ENCODE peak calls at places on chromosomes 5 and 9, in nine cellular contexts. One of them, this sample, is unnamed.

GRCh38 chr5:143921525-143922311 is 109.8 kb downstream of the HMHB1 start:
- DNase-seq in tibial nerve: no peak
- DNase-seq in sigmoid colon: no peak
- DNase-seq in HL-60: no peak
- DNase-seq in ovary: no peak
- DNase-seq in skeletal muscle cell: peak; percentile 88
- DNase-seq in adipocyte: peak; percentile 97
- DNase-seq in esophagus muscularis mucosa: no peak
- DNase-seq in GM12865: no peak
- DNase-seq in this sample: no peak

GRCh38 chr9:94014066-94014654 is 59.0 kb upstream of the BARX1 start:
- DNase-seq in sigmoid colon: no peak
- DNase-seq in skeletal muscle cell: no peak
- DNase-seq in esophagus muscularis mucosa: peak; percentile 10
- DNase-seq in ovary: no peak
- DNase-seq in adipocyte: peak; percentile 80
- DNase-seq in HL-60: peak; percentile 11
- DNase-seq in tibial nerve: no peak
- DNase-seq in GM12865: peak; percentile 32
- DNase-seq in this sample: no peak

GRCh38 chr5:159332800-159333563 is 2.7 kb upstream of the IL12B start:
- DNase-seq in esophagus muscularis mucosa: peak; percentile 60
- DNase-seq in skeletal muscle cell: no peak
- DNase-seq in tibial nerve: no peak
- DNase-seq in adipocyte: no peak
- DNase-seq in GM12865: peak; percentile 20
- DNase-seq in HL-60: no peak
- DNase-seq in sigmoid colon: no peak
- DNase-seq in ovary: no peak
- DNase-seq in this sample: no peak

GRCh38 chr5:32023816-32024215 is 150.3 kb downstream of the GOLPH3 start:
- DNase-seq in esophagus muscularis mucosa: no peak
- DNase-seq in GM12865: no peak
- DNase-seq in HL-60: no peak
- DNase-seq in adipocyte: no peak
- DNase-seq in tibial nerve: no peak
- DNase-seq in skeletal muscle cell: no peak
- DNase-seq in ovary: no peak
- DNase-seq in sigmoid colon: no peak
- DNase-seq in this sample: no peak

GRCh38 chr5:151595411-151595826 is 4.3 kb upstream of the FAT2 start:
- DNase-seq in esophagus muscularis mucosa: no peak
- DNase-seq in HL-60: no peak
- DNase-seq in GM12865: no peak
- DNase-seq in skeletal muscle cell: no peak
- DNase-seq in sigmoid colon: no peak
- DNase-seq in ovary: no peak
- DNase-seq in tibial nerve: no peak
- DNase-seq in adipocyte: no peak
- DNase-seq in this sample: no peak

GRCh38 chr5:146622391-146622790 is 106.4 kb upstream of the GPR151 start:
- DNase-seq in ovary: no peak
- DNase-seq in sigmoid colon: no peak
- DNase-seq in esophagus muscularis mucosa: no peak
- DNase-seq in tibial nerve: no peak
- DNase-seq in adipocyte: peak; percentile 12
- DNase-seq in HL-60: no peak
- DNase-seq in GM12865: no peak
- DNase-seq in skeletal muscle cell: no peak
- DNase-seq in this sample: no peak

GRCh38 chr5:35851282-35851681 is 5.4 kb upstream of the IL7R start:
- DNase-seq in tibial nerve: no peak
- DNase-seq in esophagus muscularis mucosa: no peak
- DNase-seq in GM12865: no peak
- DNase-seq in adipocyte: peak; percentile 66
- DNase-seq in sigmoid colon: no peak
- DNase-seq in skeletal muscle cell: no peak
- DNase-seq in ovary: no peak
- DNase-seq in HL-60: no peak
- DNase-seq in this sample: no peak

GRCh38 chr5:125550237-125550636 is 803.8 kb upstream of the ZNF608 start:
- DNase-seq in adipocyte: peak; percentile 76
- DNase-seq in esophagus muscularis mucosa: no peak
- DNase-seq in ovary: no peak
- DNase-seq in tibial nerve: no peak
- DNase-seq in sigmoid colon: no peak
- DNase-seq in GM12865: no peak
- DNase-seq in HL-60: no peak
- DNase-seq in skeletal muscle cell: peak; percentile 85
- DNase-seq in this sample: no peak

GRCh38 chr5:139474815-139475791 is 4.3 kb downstream of the SMIM33 start:
- DNase-seq in tibial nerve: no peak
- DNase-seq in skeletal muscle cell: peak; percentile 85
- DNase-seq in HL-60: peak; percentile 88
- DNase-seq in esophagus muscularis mucosa: no peak
- DNase-seq in sigmoid colon: peak; percentile 72
- DNase-seq in adipocyte: peak; percentile 60
- DNase-seq in GM12865: no peak
- DNase-seq in ovary: peak; percentile 53
- DNase-seq in this sample: no peak

GRCh38 chr5:96172436-96172835 is 210.8 kb upstream of the ELL2 start:
- DNase-seq in tibial nerve: no peak
- DNase-seq in skeletal muscle cell: peak; percentile 56
- DNase-seq in esophagus muscularis mucosa: no peak
- DNase-seq in adipocyte: peak; percentile 70
- DNase-seq in ovary: no peak
- DNase-seq in GM12865: no peak
- DNase-seq in HL-60: no peak
- DNase-seq in sigmoid colon: no peak
- DNase-seq in this sample: no peak

GRCh38 chr9:103942652-103943051 is 151.5 kb upstream of the SMC2 start:
- DNase-seq in esophagus muscularis mucosa: no peak
- DNase-seq in skeletal muscle cell: no peak
- DNase-seq in ovary: no peak
- DNase-seq in GM12865: no peak
- DNase-seq in sigmoid colon: no peak
- DNase-seq in adipocyte: no peak
- DNase-seq in tibial nerve: no peak
- DNase-seq in HL-60: no peak
- DNase-seq in this sample: no peak

GRCh38 chr9:134062461-134063087 is 5.3 kb downstream of the BRD3 start:
- DNase-seq in adipocyte: no peak
- DNase-seq in GM12865: no peak
- DNase-seq in sigmoid colon: peak; percentile 56
- DNase-seq in tibial nerve: no peak
- DNase-seq in skeletal muscle cell: no peak
- DNase-seq in ovary: no peak
- DNase-seq in esophagus muscularis mucosa: no peak
- DNase-seq in HL-60: no peak
- DNase-seq in this sample: no peak

GRCh38 chr5:74938250-74938649 is 72.1 kb upstream of the FAM169A start:
- DNase-seq in skeletal muscle cell: no peak
- DNase-seq in adipocyte: no peak
- DNase-seq in esophagus muscularis mucosa: no peak
- DNase-seq in tibial nerve: no peak
- DNase-seq in sigmoid colon: no peak
- DNase-seq in GM12865: no peak
- DNase-seq in HL-60: no peak
- DNase-seq in ovary: no peak
- DNase-seq in this sample: no peak

GRCh38 chr9:109802491-109802890 is 22.5 kb downstream of the PALM2AKAP2 start:
- DNase-seq in HL-60: no peak
- DNase-seq in skeletal muscle cell: no peak
- DNase-seq in sigmoid colon: no peak
- DNase-seq in esophagus muscularis mucosa: no peak
- DNase-seq in GM12865: no peak
- DNase-seq in adipocyte: no peak
- DNase-seq in ovary: no peak
- DNase-seq in tibial nerve: no peak
- DNase-seq in this sample: no peak

GRCh38 chr9:134215709-134216448 is 51.5 kb upstream of the RNU6ATAC start:
- DNase-seq in adipocyte: peak; percentile 66
- DNase-seq in tibial nerve: no peak
- DNase-seq in esophagus muscularis mucosa: no peak
- DNase-seq in HL-60: peak; percentile 35
- DNase-seq in sigmoid colon: no peak
- DNase-seq in ovary: peak; percentile 34
- DNase-seq in skeletal muscle cell: no peak
- DNase-seq in GM12865: no peak
- DNase-seq in this sample: peak; percentile 0

GRCh38 chr9:14418262-14419200 is 104.6 kb upstream of the NFIB start:
- DNase-seq in sigmoid colon: no peak
- DNase-seq in ovary: no peak
- DNase-seq in esophagus muscularis mucosa: no peak
- DNase-seq in skeletal muscle cell: peak; percentile 62
- DNase-seq in HL-60: no peak
- DNase-seq in adipocyte: no peak
- DNase-seq in GM12865: no peak
- DNase-seq in tibial nerve: no peak
- DNase-seq in this sample: no peak

GRCh38 chr9:126112135-126112720 is 214.4 kb upstream of the MVB12B start:
- DNase-seq in adipocyte: no peak
- DNase-seq in esophagus muscularis mucosa: no peak
- DNase-seq in HL-60: no peak
- DNase-seq in ovary: no peak
- DNase-seq in skeletal muscle cell: no peak
- DNase-seq in GM12865: no peak
- DNase-seq in sigmoid colon: peak; percentile 12
- DNase-seq in tibial nerve: no peak
- DNase-seq in this sample: no peak

GRCh38 chr5:169991115-169991514 is 10.8 kb upstream of the INSYN2B start:
- DNase-seq in tibial nerve: no peak
- DNase-seq in sigmoid colon: no peak
- DNase-seq in HL-60: no peak
- DNase-seq in esophagus muscularis mucosa: no peak
- DNase-seq in ovary: no peak
- DNase-seq in GM12865: no peak
- DNase-seq in skeletal muscle cell: no peak
- DNase-seq in adipocyte: no peak
- DNase-seq in this sample: no peak
- H3K4me3 ChIP-seq in tibial nerve: no peak overlapping the region
- H3K4me3 ChIP-seq in sigmoid colon: no peak overlapping the region
- H3K4me3 ChIP-seq in HL-60: no peak overlapping the region
- H3K4me3 ChIP-seq in esophagus muscularis mucosa: no peak overlapping the region
- H3K4me3 ChIP-seq in ovary: no peak overlapping the region
- H3K4me3 ChIP-seq in GM12865: no peak overlapping the region
- H3K4me3 ChIP-seq in skeletal muscle cell: no peak overlapping the region
- H3K4me3 ChIP-seq in adipocyte: no peak overlapping the region
- H3K4me3 ChIP-seq in this sample: no peak overlapping the region

DNA sequence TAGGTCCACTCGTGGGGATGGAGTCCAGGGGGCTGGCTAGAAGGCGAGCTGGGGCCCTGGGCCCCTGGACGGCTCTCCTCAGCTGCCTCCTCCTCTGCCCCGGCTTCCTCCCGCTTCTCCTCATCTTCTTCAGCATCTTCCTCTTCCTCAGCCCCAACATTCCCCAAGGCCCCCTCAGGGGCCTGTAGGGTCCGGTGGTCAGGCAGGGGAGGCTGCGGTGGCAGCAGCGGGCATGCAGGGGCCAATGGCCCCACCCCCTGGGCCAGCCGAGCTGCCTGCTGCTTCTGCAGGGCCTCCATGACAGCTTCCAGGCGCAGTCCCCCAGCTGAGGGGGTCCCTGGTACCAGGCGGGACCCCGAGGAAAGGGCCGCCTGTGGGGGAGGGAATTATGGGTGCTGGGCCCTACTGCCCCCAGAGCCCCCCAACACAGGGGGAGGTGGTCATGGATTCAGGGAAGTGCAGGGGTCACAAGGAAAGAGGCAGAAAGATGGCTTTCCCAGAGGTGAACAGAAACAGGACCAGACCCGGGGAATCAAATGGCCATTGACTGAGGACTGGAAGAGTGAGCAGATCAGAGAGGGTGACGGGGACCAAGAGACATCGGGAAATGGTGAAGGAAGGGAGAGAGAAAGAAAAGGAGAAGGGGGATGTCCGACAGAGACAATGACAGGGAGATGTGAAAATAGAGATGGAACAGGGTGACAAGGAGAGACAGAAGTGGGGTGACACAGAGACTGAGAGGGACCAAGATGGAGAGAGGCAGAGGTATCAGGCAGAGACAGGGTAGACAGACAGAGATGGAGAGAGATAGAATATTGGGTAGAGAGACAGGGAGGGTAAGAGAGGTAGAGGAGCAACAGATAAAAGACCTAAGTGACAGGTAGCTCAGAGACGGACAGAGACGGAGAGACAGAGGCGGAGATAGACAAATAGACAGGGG is 880 bp downstream of the ARID3C start:
- DNase-seq in adipocyte: no peak
- DNase-seq in GM12865: no peak
- DNase-seq in sigmoid colon: no peak
- DNase-seq in skeletal muscle cell: no peak
- DNase-seq in esophagus muscularis mucosa: no peak
- DNase-seq in HL-60: no peak
- DNase-seq in ovary: no peak
- DNase-seq in tibial nerve: no peak
- DNase-seq in this sample: no peak
- H3K4me3 ChIP-seq in adipocyte: peak overlapping the region; percentile 70
- H3K4me3 ChIP-seq in GM12865: no peak overlapping the region
- H3K4me3 ChIP-seq in sigmoid colon: peak overlapping the region; percentile 11
- H3K4me3 ChIP-seq in skeletal muscle cell: peak overlapping the region; percentile 36
- H3K4me3 ChIP-seq in esophagus muscularis mucosa: peak overlapping the region; percentile 56
- H3K4me3 ChIP-seq in HL-60: no peak overlapping the region
- H3K4me3 ChIP-seq in ovary: no peak overlapping the region
- H3K4me3 ChIP-seq in tibial nerve: peak overlapping the region; percentile 1
- H3K4me3 ChIP-seq in this sample: peak overlapping the region; percentile 22

DNA sequence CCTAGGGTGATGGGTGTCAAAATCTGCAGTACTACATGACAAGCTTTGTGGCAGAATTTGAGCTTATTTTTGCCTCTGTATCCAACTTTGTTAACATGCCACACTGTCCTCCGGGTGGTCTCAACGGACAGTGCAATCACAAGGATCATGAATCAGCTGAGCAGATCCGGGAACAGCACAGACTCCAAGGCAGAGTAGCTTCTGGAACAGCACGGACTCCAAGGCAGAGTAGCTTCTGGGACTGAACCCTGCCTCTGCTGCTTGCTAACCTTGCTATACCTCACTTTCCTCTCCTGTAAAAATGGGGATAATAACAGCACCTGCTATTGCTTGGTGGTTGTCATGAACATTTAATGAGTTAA is 355.9 kb downstream of the SPOCK1 start:
- DNase-seq in skeletal muscle cell: no peak
- DNase-seq in tibial nerve: no peak
- DNase-seq in adipocyte: no peak
- DNase-seq in HL-60: no peak
- DNase-seq in esophagus muscularis mucosa: no peak
- DNase-seq in GM12865: no peak
- DNase-seq in ovary: no peak
- DNase-seq in sigmoid colon: no peak
- DNase-seq in this sample: no peak
- H3K4me3 ChIP-seq in skeletal muscle cell: no peak overlapping the region
- H3K4me3 ChIP-seq in tibial nerve: no peak overlapping the region
- H3K4me3 ChIP-seq in adipocyte: peak overlapping the region; percentile 46
- H3K4me3 ChIP-seq in HL-60: no peak overlapping the region
- H3K4me3 ChIP-seq in esophagus muscularis mucosa: no peak overlapping the region
- H3K4me3 ChIP-seq in GM12865: no peak overlapping the region
- H3K4me3 ChIP-seq in ovary: no peak overlapping the region
- H3K4me3 ChIP-seq in sigmoid colon: no peak overlapping the region
- H3K4me3 ChIP-seq in this sample: no peak overlapping the region

GRCh38 chr5:172886974-172887491 is 53.0 kb downstream of the ERGIC1 start:
- DNase-seq in tibial nerve: no peak
- DNase-seq in skeletal muscle cell: peak; percentile 98
- DNase-seq in HL-60: peak; percentile 96
- DNase-seq in sigmoid colon: peak; percentile 94
- DNase-seq in ovary: no peak
- DNase-seq in GM12865: no peak
- DNase-seq in esophagus muscularis mucosa: no peak
- DNase-seq in adipocyte: peak; percentile 85
- DNase-seq in this sample: peak; percentile 78
- H3K4me3 ChIP-seq in tibial nerve: no peak overlapping the region
- H3K4me3 ChIP-seq in skeletal muscle cell: no peak overlapping the region
- H3K4me3 ChIP-seq in HL-60: no peak overlapping the region
- H3K4me3 ChIP-seq in sigmoid colon: no peak overlapping the region
- H3K4me3 ChIP-seq in ovary: peak overlapping the region; percentile 12
- H3K4me3 ChIP-seq in GM12865: no peak overlapping the region
- H3K4me3 ChIP-seq in esophagus muscularis mucosa: peak overlapping the region; percentile 20
- H3K4me3 ChIP-seq in adipocyte: no peak overlapping the region
- H3K4me3 ChIP-seq in this sample: no peak overlapping the region